ENCODE peak calls at places on chromosomes 3 and 15, in four cellular contexts. One of them, this sample, is unnamed.
A peak's percentile ranks its signal among the peaks of the same experiment; 100 is the strongest.

GRCh38 chr3:46130631-46131310 is 77.3 kb downstream of the CCR1 start:
- DNase-seq in H1: no peak
- DNase-seq in HCT116: no peak
- DNase-seq in SK-N-SH: no peak
- DNase-seq in this sample: no peak

GRCh38 chr15:65041787-65042186 is 3.4 kb upstream of the SLC51B start:
- DNase-seq in H1: no peak
- DNase-seq in HCT116: no peak
- DNase-seq in SK-N-SH: no peak
- DNase-seq in this sample: no peak

GRCh38 chr3:87260270-87260669 is 16.1 kb downstream of the POU1F1 start:
- DNase-seq in H1: no peak
- DNase-seq in HCT116: peak; percentile 44
- DNase-seq in SK-N-SH: peak; percentile 15
- DNase-seq in this sample: peak; percentile 1

GRCh38 chr3:117141821-117142220 is 432.2 kb downstream of the TUSC7 start:
- DNase-seq in H1: no peak
- DNase-seq in HCT116: no peak
- DNase-seq in SK-N-SH: no peak
- DNase-seq in this sample: no peak

GRCh38 chr3:138303474-138303873 is 26.2 kb downstream of the NME9 start:
- DNase-seq in H1: no peak
- DNase-seq in HCT116: no peak
- DNase-seq in SK-N-SH: no peak
- DNase-seq in this sample: no peak

GRCh38 chr3:14587733-14588360 is 47.7 kb upstream of the GRIP2 start:
- DNase-seq in H1: no peak
- DNase-seq in HCT116: no peak
- DNase-seq in SK-N-SH: no peak
- DNase-seq in this sample: no peak

GRCh38 chr3:184315871-184316661 is 1.7 kb downstream of the EIF4G1 start:
- DNase-seq in H1: no peak
- DNase-seq in HCT116: no peak
- DNase-seq in SK-N-SH: peak; percentile 50
- DNase-seq in this sample: peak; percentile 44

GRCh38 chr3:17158941-17159682 is 274.4 kb downstream of the PLCL2 start:
- DNase-seq in H1: no peak
- DNase-seq in HCT116: no peak
- DNase-seq in SK-N-SH: no peak
- DNase-seq in this sample: no peak

GRCh38 chr15:77497942-77498361 is 77.3 kb downstream of the HMG20A start:
- DNase-seq in H1: no peak
- DNase-seq in HCT116: no peak
- DNase-seq in SK-N-SH: peak; percentile 43
- DNase-seq in this sample: no peak

GRCh38 chr3:118842147-118842863 is 192.3 kb downstream of the IGSF11 start:
- DNase-seq in H1: no peak
- DNase-seq in HCT116: peak; percentile 4
- DNase-seq in SK-N-SH: no peak
- DNase-seq in this sample: peak; percentile 38

GRCh38 chr3:88574210-88574609 is 424.5 kb downstream of the C3orf38 start:
- DNase-seq in H1: no peak
- DNase-seq in HCT116: no peak
- DNase-seq in SK-N-SH: no peak
- DNase-seq in this sample: no peak

DNA sequence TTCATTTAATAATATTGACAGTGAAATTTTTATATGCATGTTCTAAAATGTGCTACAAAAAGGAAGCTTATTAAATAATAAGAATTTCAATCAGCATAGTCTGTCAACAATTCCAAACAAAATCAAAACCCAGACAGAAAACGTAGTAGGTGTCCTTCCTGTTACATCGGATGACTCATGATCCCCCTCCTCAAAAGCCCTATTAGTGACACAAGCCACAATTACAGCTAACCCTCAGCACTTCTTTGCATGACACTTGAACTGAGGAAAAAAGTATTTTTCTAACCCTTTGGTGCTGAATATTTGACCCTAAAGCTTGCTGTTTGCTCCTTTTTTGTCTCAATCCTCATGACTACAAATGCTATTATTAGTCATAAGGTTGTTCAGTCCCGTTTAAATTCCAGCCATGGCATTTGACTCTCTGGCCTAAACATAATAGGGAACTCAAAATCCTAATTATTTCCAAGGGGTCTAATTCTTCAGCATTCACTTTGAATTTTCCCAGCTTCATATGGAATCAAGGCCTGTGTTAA is 78.1 kb downstream of the COL8A1 start:
- DNase-seq in H1: no peak
- DNase-seq in HCT116: no peak
- DNase-seq in SK-N-SH: no peak
- DNase-seq in this sample: no peak
- TF ChIP-seq JUND in H1: no peak
- TF ChIP-seq JUND in HCT116: no peak
- TF ChIP-seq JUND in SK-N-SH: no peak
- TF ChIP-seq JUND in this sample: no peak

GRCh38 chr3:84958495-84959469 is at the start of gene CADM2:
- DNase-seq in H1: peak; percentile 91
- DNase-seq in HCT116: no peak
- DNase-seq in SK-N-SH: peak; percentile 97
- DNase-seq in this sample: peak; percentile 94
- TF ChIP-seq JUND in H1: no peak
- TF ChIP-seq JUND in HCT116: no peak
- TF ChIP-seq JUND in SK-N-SH: no peak
- TF ChIP-seq JUND in this sample: no peak

DNA sequence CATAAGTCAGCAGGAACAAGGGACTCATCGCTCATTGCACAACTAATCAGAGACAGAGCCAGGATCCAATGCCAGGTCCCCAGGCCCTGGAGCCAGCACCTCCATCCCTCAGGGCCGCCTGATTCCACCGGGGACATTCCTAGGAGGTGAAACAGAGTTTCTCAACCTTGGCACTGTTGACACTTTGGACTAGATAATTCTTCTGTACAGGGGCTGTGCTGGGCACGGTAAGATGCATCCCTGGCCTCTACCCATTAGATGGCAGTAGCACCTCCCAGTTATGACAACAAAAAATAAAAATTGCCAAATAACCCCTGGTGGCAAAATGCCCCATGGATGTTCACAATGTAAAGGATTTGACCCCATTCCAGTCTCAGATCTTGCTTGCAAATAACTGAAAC is 127.7 kb downstream of the MTHFS start:
- DNase-seq in H1: no peak
- DNase-seq in HCT116: peak; percentile 10
- DNase-seq in SK-N-SH: peak; percentile 33
- DNase-seq in this sample: peak; percentile 55
- TF ChIP-seq JUND in H1: no peak
- TF ChIP-seq JUND in HCT116: no peak
- TF ChIP-seq JUND in SK-N-SH: no peak
- TF ChIP-seq JUND in this sample: no peak

GRCh38 chr15:98391568-98391967 is 256.8 kb upstream of the IGF1R start:
- DNase-seq in H1: no peak
- DNase-seq in HCT116: no peak
- DNase-seq in SK-N-SH: no peak
- DNase-seq in this sample: no peak
- TF ChIP-seq JUND in H1: no peak
- TF ChIP-seq JUND in HCT116: no peak
- TF ChIP-seq JUND in SK-N-SH: no peak
- TF ChIP-seq JUND in this sample: no peak

DNA sequence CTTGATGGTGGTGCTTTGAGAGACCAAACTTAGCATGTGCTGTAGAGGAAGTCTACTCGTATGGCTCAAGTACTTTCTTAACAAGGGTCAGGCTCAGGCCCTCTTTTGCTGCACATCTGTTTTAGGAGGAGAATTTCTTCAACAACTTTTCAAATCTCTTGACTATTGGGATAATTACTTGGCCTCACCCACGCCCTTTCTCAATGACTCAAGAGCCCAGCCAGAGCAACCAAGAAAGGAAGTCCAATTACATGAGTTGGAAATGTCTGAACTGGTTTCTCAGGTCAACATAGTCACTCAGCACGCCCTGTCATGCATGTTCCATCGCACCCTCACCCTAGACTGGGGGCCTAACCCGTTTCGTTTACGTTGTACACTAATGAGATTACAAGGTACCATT is 44.8 kb upstream of the UMPS start:
- DNase-seq in H1: no peak
- DNase-seq in HCT116: no peak
- DNase-seq in SK-N-SH: no peak
- DNase-seq in this sample: no peak
- TF ChIP-seq JUND in H1: no peak
- TF ChIP-seq JUND in HCT116: no peak
- TF ChIP-seq JUND in SK-N-SH: no peak
- TF ChIP-seq JUND in this sample: no peak

GRCh38 chr3:190455843-190456242 is 6.1 kb upstream of the TMEM207 start:
- DNase-seq in H1: no peak
- DNase-seq in HCT116: no peak
- DNase-seq in SK-N-SH: no peak
- DNase-seq in this sample: no peak

GRCh38 chr3:190456779-190457178 is 7.1 kb upstream of the TMEM207 start:
- DNase-seq in H1: no peak
- DNase-seq in HCT116: no peak
- DNase-seq in SK-N-SH: no peak
- DNase-seq in this sample: no peak

DNA sequence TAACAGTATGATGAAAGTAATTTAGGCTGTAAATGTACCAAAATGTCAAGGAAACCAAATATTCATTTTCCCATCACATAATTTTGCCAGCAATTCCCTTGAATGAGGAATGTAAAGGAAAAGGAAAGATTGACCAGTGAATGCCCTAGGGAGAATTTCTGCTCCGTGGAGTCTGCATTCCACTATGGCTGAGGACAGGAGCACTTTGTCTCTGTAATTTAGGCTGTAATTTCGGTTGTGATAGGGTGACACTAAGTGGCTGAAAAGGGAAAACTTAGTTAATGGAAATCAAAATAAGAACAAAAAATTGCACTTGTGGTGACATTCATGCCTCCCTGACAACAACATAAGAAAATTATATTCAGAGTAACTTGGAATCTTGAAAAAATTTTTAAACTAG is 8.3 kb upstream of the TMEM207 start:
- DNase-seq in H1: no peak
- DNase-seq in HCT116: no peak
- DNase-seq in SK-N-SH: no peak
- DNase-seq in this sample: peak; percentile 13
- TF ChIP-seq JUND in H1: no peak
- TF ChIP-seq JUND in HCT116: no peak
- TF ChIP-seq JUND in SK-N-SH: no peak
- TF ChIP-seq JUND in this sample: no peak

GRCh38 chr3:33117461-33117860 is 3.6 kb downstream of the CRTAP start:
- DNase-seq in H1: no peak
- DNase-seq in HCT116: no peak
- DNase-seq in SK-N-SH: no peak
- DNase-seq in this sample: no peak

GRCh38 chr3:33114622-33115023 is 809 bp downstream of the CRTAP start:
- DNase-seq in H1: no peak
- DNase-seq in HCT116: no peak
- DNase-seq in SK-N-SH: no peak
- DNase-seq in this sample: no peak

GRCh38 chr3:33113772-33114621 is at the start of gene CRTAP:
- DNase-seq in H1: peak; percentile 82
- DNase-seq in HCT116: peak; percentile 88
- DNase-seq in SK-N-SH: peak; percentile 92
- DNase-seq in this sample: peak; percentile 92

GRCh38 chr3:33115024-33115768 is 1.4 kb downstream of the CRTAP start:
- DNase-seq in H1: no peak
- DNase-seq in HCT116: peak; percentile 40
- DNase-seq in SK-N-SH: no peak
- DNase-seq in this sample: no peak

GRCh38 chr3:33111581-33111980 is 2.2 kb upstream of the CRTAP start:
- DNase-seq in H1: no peak
- DNase-seq in HCT116: no peak
- DNase-seq in SK-N-SH: no peak
- DNase-seq in this sample: no peak
- TF ChIP-seq JUND in H1: no peak
- TF ChIP-seq JUND in HCT116: no peak
- TF ChIP-seq JUND in SK-N-SH: no peak
- TF ChIP-seq JUND in this sample: no peak